ENCODE peak calls at places on chromosomes 13 and 19, in six cellular contexts. J is ovary, N is fibroblast of lung, Y is endodermal cell, R is psoas muscle, H is HCT116. A is an unnamed sample.

GRCh38 chr13:39401756-39402155 is 201.2 kb downstream of the LHFPL6 start:
- DNase-seq in J (no peak), N (no peak), Y (no peak), R (no peak), H (no peak), A (no peak)

GRCh38 chr13:106133025-106133424 is 402.4 kb downstream of the EFNB2 start:
- DNase-seq in J (no peak), N (peak; percentile 88), Y (no peak), R (no peak), H (no peak), A (no peak)

GRCh38 chr13:29529755-29530154 is 65.7 kb downstream of the SLC7A1 start:
- DNase-seq in J (peak; percentile 3), N (no peak), Y (no peak), R (no peak), H (no peak), A (no peak)

GRCh38 chr19:29172302-29172701 is 40.6 kb downstream of the UQCRFS1 start:
- DNase-seq in J (no peak), N (no peak), Y (no peak), R (no peak), H (no peak), A (no peak)

GRCh38 chr13:23509781-23510543 is 60.2 kb upstream of the TNFRSF19 start:
- DNase-seq in J (no peak), N (peak; percentile 97), Y (no peak), R (no peak), H (no peak), A (no peak)

GRCh38 chr13:29454931-29455481 is 140.5 kb downstream of the SLC7A1 start:
- DNase-seq in J (no peak), N (peak; percentile 20), Y (peak; percentile 62), R (no peak), H (peak; percentile 24), A (peak; percentile 44)

GRCh38 chr13:46165485-46166220 is 16.3 kb downstream of the LCP1 start:
- DNase-seq in J (no peak), N (peak; percentile 60), Y (no peak), R (no peak), H (no peak), A (no peak)

GRCh38 chr13:109870281-109871017 is 84.1 kb upstream of the IRS2 start:
- DNase-seq in J (no peak), N (no peak), Y (peak; percentile 29), R (no peak), H (no peak), A (no peak)

GRCh38 chr19:45558399-45558878 is 26.2 kb downstream of the OPA3 start:
- DNase-seq in J (no peak), N (peak; percentile 30), Y (peak; percentile 88), R (no peak), H (peak; percentile 81), A (peak; percentile 70)

GRCh38 chr13:29319451-29319850 is 276.0 kb downstream of the SLC7A1 start:
- DNase-seq in J (no peak), N (no peak), Y (peak; percentile 80), R (no peak), H (no peak), A (no peak)

GRCh38 chr13:27125357-27126282 is 46.0 kb downstream of the USP12 start:
- DNase-seq in J (no peak), N (no peak), Y (peak; percentile 45), R (no peak), H (no peak), A (no peak)

GRCh38 chr13:72963762-72964161 is 95.0 kb upstream of the KLF5 start:
- DNase-seq in J (no peak), N (no peak), Y (no peak), R (no peak), H (no peak), A (no peak)

GRCh38 chr13:84460989-84461388 is 578.7 kb upstream of the SLITRK1 start:
- DNase-seq in J (no peak), N (no peak), Y (no peak), R (no peak), H (no peak), A (no peak)

GRCh38 chr13:99332456-99332855 is 25.3 kb upstream of the GPR183 start:
- DNase-seq in J (no peak), N (no peak), Y (no peak), R (no peak), H (no peak), A (no peak)

GRCh38 chr13:74132768-74133656 is 1.2 kb downstream of the KLF12 start:
- DNase-seq in J (peak; percentile 57), N (peak; percentile 68), Y (peak; percentile 71), R (peak; percentile 60), H (no peak), A (no peak)

GRCh38 chr13:74135306-74136088 is 1.3 kb upstream of the KLF12 start:
- DNase-seq in J (peak; percentile 88), N (peak; percentile 77), Y (peak; percentile 91), R (peak; percentile 81), H (no peak), A (peak; percentile 61)

GRCh38 chr13:74133657-74134201 is 475 bp downstream of the KLF12 start:
- DNase-seq in J (peak; percentile 94), N (peak; percentile 97), Y (peak; percentile 93), R (peak; percentile 92), H (peak; percentile 29), A (peak; percentile 74)

GRCh38 chr13:74134777-74135305 is 637 bp upstream of the KLF12 start:
- DNase-seq in J (peak; percentile 75), N (no peak), Y (no peak), R (no peak), H (no peak), A (peak; percentile 69)

GRCh38 chr13:74134226-74134776 is at the start of gene KLF12:
- DNase-seq in J (peak; percentile 89), N (peak; percentile 96), Y (peak; percentile 96), R (peak; percentile 90), H (peak; percentile 60), A (peak; percentile 94)
- H3K4me3 ChIP-seq in J (peak within 1 kb of the TSS; percentile 77), N (peak within 1 kb of the TSS; percentile 90), Y (peak within 1 kb of the TSS; percentile 92), R (peak within 1 kb of the TSS; percentile 89), H (peak within 1 kb of the TSS; percentile 56), A (peak within 1 kb of the TSS; percentile 94)

DNA sequence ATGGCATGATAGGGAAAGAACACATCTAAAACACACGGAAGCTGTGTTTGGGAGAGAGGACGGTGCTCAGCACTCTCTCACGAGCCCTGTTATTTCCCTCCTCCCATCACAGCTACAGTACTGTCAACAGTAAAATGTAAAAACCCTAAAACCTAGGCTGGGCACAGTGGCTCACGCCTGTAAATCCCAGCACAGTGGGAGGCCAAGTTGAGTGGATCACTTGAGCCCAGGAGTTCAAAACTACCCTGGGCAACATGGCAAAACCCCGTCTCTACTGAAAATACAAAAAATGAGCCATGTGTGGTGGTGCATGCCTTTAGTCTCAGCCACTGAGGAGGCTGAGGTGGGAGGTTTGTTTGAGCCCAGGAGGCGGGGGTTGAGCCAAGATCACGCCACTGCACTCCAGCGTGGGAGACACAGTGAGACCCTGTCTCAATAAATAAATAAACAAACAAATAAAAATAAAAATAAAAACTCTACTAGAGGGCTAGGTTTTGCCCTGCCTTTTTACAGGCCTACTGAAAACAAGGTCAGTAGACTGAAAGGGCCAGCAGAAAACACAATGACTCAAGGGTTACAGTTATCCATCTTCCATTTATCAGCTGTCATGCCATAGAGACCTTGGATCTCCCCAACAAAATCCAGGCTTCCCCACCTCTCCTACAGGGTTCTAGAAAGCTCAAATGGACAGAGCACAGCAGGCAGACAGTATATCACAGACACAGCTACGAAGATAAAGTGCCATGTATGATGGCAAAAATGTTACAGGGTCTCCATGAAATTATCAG is 54.6 kb downstream of the FOXO1 start:
- DNase-seq in J (no peak), N (no peak), Y (peak; percentile 60), R (no peak), H (no peak), A (no peak)
- H3K4me1 ChIP-seq in J (peaks cover 39% of the 10 kb centered on the region), N (no peaks in the 10 kb centered on the region), Y (peaks cover 8% of the 10 kb centered on the region), R (peaks cover 97% of the 10 kb centered on the region), H (no peaks in the 10 kb centered on the region), A (no peaks in the 10 kb centered on the region)

GRCh38 chr19:40254714-40255418 is 28.4 kb upstream of the CCNP start:
- DNase-seq in J (no peak), N (no peak), Y (no peak), R (no peak), H (no peak), A (no peak)
- H3K36me3 ChIP-seq in J (no peaks in the 10 kb centered on the region), N (peaks cover 13% of the 10 kb centered on the region), Y (peaks cover 44% of the 10 kb centered on the region), R (peaks cover 58% of the 10 kb centered on the region), H (peaks cover 24% of the 10 kb centered on the region), A (no peaks in the 10 kb centered on the region)

GRCh38 chr19:4877753-4878490 is 10.5 kb upstream of the PLIN3 start:
- DNase-seq in J (no peak), N (no peak), Y (peak; percentile 62), R (peak; percentile 94), H (no peak), A (no peak)
- H3K4me3 ChIP-seq in J (no peak overlapping the region), N (no peak overlapping the region), Y (no peak overlapping the region), R (peak overlapping the region; percentile 21), H (no peak overlapping the region), A (no peak overlapping the region)

DNA sequence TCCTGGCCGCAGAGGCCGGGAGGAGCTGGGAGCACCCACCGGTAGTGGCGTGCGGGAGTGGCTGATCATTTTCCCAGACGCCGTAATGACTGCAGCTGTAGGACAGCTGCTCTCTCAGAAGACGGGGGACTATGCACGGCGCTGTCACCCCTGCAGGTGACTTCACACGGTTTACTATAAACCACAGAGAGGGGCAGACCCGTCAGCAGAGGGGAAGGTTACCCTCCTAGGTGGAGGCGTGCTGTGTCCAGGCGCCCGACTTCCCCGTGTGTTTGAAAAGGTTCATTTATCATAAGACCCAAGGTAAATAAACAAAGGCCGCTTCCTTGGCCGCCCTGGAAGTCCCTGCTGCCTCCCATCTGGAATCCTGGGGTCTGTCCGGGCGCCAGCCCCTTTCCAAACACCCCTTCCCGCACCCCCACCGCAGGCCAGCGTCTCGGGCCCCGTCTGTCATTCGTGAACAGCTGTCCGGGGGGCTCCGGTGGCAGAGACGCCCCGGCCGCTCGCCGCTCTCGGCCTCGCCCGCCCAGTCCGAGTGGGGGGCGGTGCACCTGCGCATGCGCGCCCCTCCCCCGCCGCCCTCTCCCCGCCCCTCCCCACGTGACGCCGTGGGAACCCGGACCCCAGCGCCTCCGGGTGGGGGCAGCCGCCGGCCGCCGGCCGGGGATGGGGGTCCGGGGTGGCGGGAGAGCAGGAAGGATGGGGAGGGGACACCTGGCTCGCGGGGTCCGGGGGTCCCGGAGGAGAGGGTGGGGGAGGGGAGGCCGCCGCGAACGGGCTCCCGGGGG is 915 bp downstream of the SHC2 start:
- DNase-seq in J (peak; percentile 79), N (peak; percentile 27), Y (peak; percentile 90), R (peak; percentile 79), H (no peak), A (peak; percentile 57)
- H3K4me1 ChIP-seq in J (no peaks in the 10 kb centered on the region), N (no peaks in the 10 kb centered on the region), Y (no peaks in the 10 kb centered on the region), R (no peaks in the 10 kb centered on the region), H (peaks cover 24% of the 10 kb centered on the region), A (no peaks in the 10 kb centered on the region)

GRCh38 chr19:24060687-24061356 is 26.2 kb upstream of the ZNF254 start:
- DNase-seq in J (no peak), N (no peak), Y (no peak), R (no peak), H (peak; percentile 13), A (no peak)

GRCh38 chr19:24059572-24060295 is 27.3 kb upstream of the ZNF254 start:
- DNase-seq in J (no peak), N (no peak), Y (no peak), R (no peak), H (no peak), A (no peak)

GRCh38 chr19:24064175-24064574 is 22.8 kb upstream of the ZNF254 start:
- DNase-seq in J (no peak), N (no peak), Y (no peak), R (no peak), H (no peak), A (no peak)

GRCh38 chr19:24063312-24063711 is 23.7 kb upstream of the ZNF254 start:
- DNase-seq in J (no peak), N (no peak), Y (no peak), R (no peak), H (no peak), A (no peak)

GRCh38 chr19:24062222-24062621 is 24.8 kb upstream of the ZNF254 start:
- DNase-seq in J (no peak), N (peak; percentile 36), Y (no peak), R (no peak), H (no peak), A (no peak)
- H3K36me3 ChIP-seq in J (no peaks in the 10 kb centered on the region), N (peaks cover 2% of the 10 kb centered on the region), Y (peaks cover 80% of the 10 kb centered on the region), R (peaks cover 3% of the 10 kb centered on the region), H (no peaks in the 10 kb centered on the region), A (no peaks in the 10 kb centered on the region)

GRCh38 chr19:46953955-46954501 is 65.6 kb upstream of the NPAS1 start:
- DNase-seq in J (no peak), N (no peak), Y (no peak), R (no peak), H (no peak), A (no peak)
- H3K4me3 ChIP-seq in J (no peak overlapping the region), N (no peak overlapping the region), Y (no peak overlapping the region), R (no peak overlapping the region), H (no peak overlapping the region), A (no peak overlapping the region)

A was measured in Caco-2.